ENCODE peak calls at places on chromosomes 6 and 20, in ten cellular contexts. K, Z, O, L, B, F, M, X, R and P are unnamed samples.

GRCh38 chr20:39857188-39857587 is 831.8 kb downstream of the MAFB start:
- DNase-seq in K (no peak), Z (no peak), O (no peak), L (no peak), B (no peak), F (no peak), M (no peak), X (no peak), R (no peak), P (no peak)

GRCh38 chr6:125558451-125558850 is 191.0 kb upstream of the HEY2 start:
- DNase-seq in K (no peak), Z (no peak), O (no peak), L (no peak), B (no peak), F (no peak), M (no peak), X (no peak), R (no peak), P (no peak)

GRCh38 chr6:10099648-10100047 is 315.2 kb downstream of the TFAP2A start:
- DNase-seq in K (no peak), Z (no peak), O (no peak), L (no peak), B (no peak), F (no peak), M (no peak), X (no peak), R (no peak), P (no peak)

GRCh38 chr20:35788796-35789195 is 17.0 kb downstream of the PHF20 start:
- DNase-seq in K (no peak), Z (no peak), O (no peak), L (no peak), B (no peak), F (no peak), M (no peak), X (no peak), R (no peak), P (no peak)

GRCh38 chr20:57664924-57665588 is 44.8 kb downstream of the PMEPA1 start:
- DNase-seq in K (no peak), Z (no peak), O (no peak), L (no peak), B (no peak), F (no peak), M (peak), X (no peak), R (no peak), P (no peak)

GRCh38 chr20:5621305-5621704 is 128.9 kb upstream of the SHLD1 start:
- DNase-seq in K (no peak), Z (no peak), O (no peak), L (no peak), B (no peak), F (no peak), M (no peak), X (no peak), R (no peak), P (peak)

GRCh38 chr6:36852481-36853147 is 13.4 kb upstream of the CPNE5 start:
- DNase-seq in K (no peak), Z (no peak), O (peak), L (no peak), B (no peak), F (peak), M (no peak), X (no peak), R (no peak), P (peak)

GRCh38 chr20:63772781-63773520 is 33.4 kb downstream of the SLC2A4RG start:
- DNase-seq in K (no peak), Z (no peak), O (no peak), L (no peak), B (no peak), F (no peak), M (no peak), X (no peak), R (no peak), P (no peak)